ENCODE peak calls at places on chromosomes 11 and 22, in seven cellular contexts. U is cardiac muscle cell; C is H9; O is CD8-positive, alpha-beta T cell; L is psoas muscle; X is spleen; P is thyroid gland. I is an unnamed sample. For H3K4me1, the result is how much of the 10 kb centered on the place peaks cover.

GRCh38 chr22:31230155-31230870 is 18.2 kb downstream of the LIMK2 start:
- DNase-seq in U (peak), C (no peak), O (no peak), L (no peak), X (no peak), P (no peak), I (no peak)

GRCh38 chr11:17931595-17931994 is 81.3 kb downstream of the SERGEF start:
- DNase-seq in U (no peak), C (peak), O (no peak), L (no peak), X (no peak), P (no peak), I (no peak)

GRCh38 chr11:87002918-87003317 is 34.8 kb upstream of the TMEM135 start:
- DNase-seq in U (no peak), C (no peak), O (no peak), L (no peak), X (no peak), P (no peak), I (no peak)

GRCh38 chr11:92317222-92317621 is 92.6 kb downstream of the FAT3 start:
- DNase-seq in U (no peak), C (no peak), O (no peak), L (no peak), X (no peak), P (no peak), I (no peak)

GRCh38 chr11:74926304-74927030 is 22.4 kb downstream of the XRRA1 start:
- DNase-seq in U (no peak), C (no peak), O (no peak), L (no peak), X (no peak), P (no peak), I (no peak)

GRCh38 chr22:37431811-37432707 is 4.8 kb upstream of the ELFN2 start:
- DNase-seq in U (peak), C (no peak), O (no peak), L (no peak), X (no peak), P (no peak), I (no peak)

GRCh38 chr11:105786766-105787165 is 176.9 kb downstream of the GRIA4 start:
- DNase-seq in U (no peak), C (no peak), O (no peak), L (no peak), X (no peak), P (no peak), I (no peak)

GRCh38 chr11:110093407-110094297 is 460 bp downstream of the ZC3H12C start:
- DNase-seq in U (peak), C (peak), O (no peak), L (peak), X (peak), P (peak), I (peak)

GRCh38 chr22:39571538-39571937 is 985 bp downstream of the CACNA1I start:
- DNase-seq in U (no peak), C (no peak), O (no peak), L (no peak), X (no peak), P (no peak), I (no peak)

GRCh38 chr11:76861490-76861953 is 804 bp downstream of the ACER3 start:
- DNase-seq in U (no peak), C (no peak), O (no peak), L (no peak), X (no peak), P (no peak), I (no peak)

GRCh38 chr22:31248138-31248745 is 36.1 kb downstream of the LIMK2 start:
- DNase-seq in U (peak), C (peak), O (peak), L (peak), X (peak), P (peak), I (peak)

GRCh38 chr11:12556788-12557384 is 117.3 kb upstream of the TEAD1 start:
- DNase-seq in U (peak), C (peak), O (no peak), L (peak), X (no peak), P (peak), I (peak)

GRCh38 chr11:72079776-72080325 is 491 bp downstream of the NUMA1 start:
- DNase-seq in U (no peak), C (no peak), O (peak), L (no peak), X (no peak), P (no peak), I (no peak)

GRCh38 chr22:30423296-30423958 is 2.1 kb upstream of the MTFP1 start:
- DNase-seq in U (no peak), C (no peak), O (peak), L (no peak), X (peak), P (no peak), I (peak)

GRCh38 chr11:70024773-70025045 is 53.4 kb upstream of the ANO1 start:
- DNase-seq in U (no peak), C (peak), O (no peak), L (no peak), X (peak), P (no peak), I (no peak)

GRCh38 chr11:6637871-6638270 is 17.7 kb downstream of the DCHS1 start:
- DNase-seq in U (peak), C (no peak), O (no peak), L (no peak), X (no peak), P (peak), I (peak)

GRCh38 chr22:38313384-38313955 is 3.8 kb downstream of the CSNK1E start:
- DNase-seq in U (peak), C (no peak), O (peak), L (peak), X (peak), P (peak), I (peak)

GRCh38 chr22:45968751-45969413 is 8.1 kb downstream of the WNT7B start:
- DNase-seq in U (peak), C (no peak), O (no peak), L (no peak), X (no peak), P (no peak), I (no peak)

GRCh38 chr11:98455500-98456186 is 565.1 kb upstream of the CNTN5 start:
- DNase-seq in U (no peak), C (peak), O (no peak), L (no peak), X (no peak), P (no peak), I (no peak)

GRCh38 chr11:75189075-75189474 is 38.2 kb downstream of the SLCO2B1 start:
- DNase-seq in U (no peak), C (no peak), O (no peak), L (no peak), X (no peak), P (no peak), I (no peak)

GRCh38 chr22:46829140-46829891 is 66.9 kb downstream of the TBC1D22A start:
- DNase-seq in U (peak), C (no peak), O (no peak), L (no peak), X (no peak), P (no peak), I (no peak)

GRCh38 chr11:78676026-78676557 is 101.4 kb upstream of the NARS2 start:
- DNase-seq in U (no peak), C (no peak), O (no peak), L (no peak), X (no peak), P (no peak), I (no peak)

GRCh38 chr11:119209186-119209585 is 3.0 kb downstream of the CBL start:
- DNase-seq in U (no peak), C (no peak), O (no peak), L (no peak), X (peak), P (no peak), I (peak)

GRCh38 chr11:97259884-97260283 is 870.1 kb downstream of the JRKL start:
- DNase-seq in U (no peak), C (no peak), O (no peak), L (no peak), X (no peak), P (no peak), I (no peak)

GRCh38 chr11:76023408-76024068 is 182.8 kb downstream of the WNT11 start:
- DNase-seq in U (no peak), C (no peak), O (no peak), L (no peak), X (no peak), P (no peak), I (no peak)

GRCh38 chr22:37254867-37255233 is 10.8 kb upstream of the RAC2 start:
- DNase-seq in U (peak), C (no peak), O (no peak), L (no peak), X (no peak), P (no peak), I (no peak)

GRCh38 chr11:68002943-68003845 is 703 bp downstream of the UNC93B1 start:
- DNase-seq in U (no peak), C (peak), O (peak), L (no peak), X (peak), P (peak), I (peak)

GRCh38 chr11:68006606-68007166 is 2.8 kb upstream of the UNC93B1 start:
- DNase-seq in U (no peak), C (no peak), O (no peak), L (no peak), X (no peak), P (no peak), I (peak)

GRCh38 chr11:68004551-68005335 is 846 bp upstream of the UNC93B1 start:
- DNase-seq in U (no peak), C (peak), O (no peak), L (no peak), X (no peak), P (no peak), I (no peak)

GRCh38 chr11:68002575-68002942 is 1.3 kb downstream of the UNC93B1 start:
- DNase-seq in U (no peak), C (no peak), O (no peak), L (no peak), X (peak), P (no peak), I (peak)

DNA sequence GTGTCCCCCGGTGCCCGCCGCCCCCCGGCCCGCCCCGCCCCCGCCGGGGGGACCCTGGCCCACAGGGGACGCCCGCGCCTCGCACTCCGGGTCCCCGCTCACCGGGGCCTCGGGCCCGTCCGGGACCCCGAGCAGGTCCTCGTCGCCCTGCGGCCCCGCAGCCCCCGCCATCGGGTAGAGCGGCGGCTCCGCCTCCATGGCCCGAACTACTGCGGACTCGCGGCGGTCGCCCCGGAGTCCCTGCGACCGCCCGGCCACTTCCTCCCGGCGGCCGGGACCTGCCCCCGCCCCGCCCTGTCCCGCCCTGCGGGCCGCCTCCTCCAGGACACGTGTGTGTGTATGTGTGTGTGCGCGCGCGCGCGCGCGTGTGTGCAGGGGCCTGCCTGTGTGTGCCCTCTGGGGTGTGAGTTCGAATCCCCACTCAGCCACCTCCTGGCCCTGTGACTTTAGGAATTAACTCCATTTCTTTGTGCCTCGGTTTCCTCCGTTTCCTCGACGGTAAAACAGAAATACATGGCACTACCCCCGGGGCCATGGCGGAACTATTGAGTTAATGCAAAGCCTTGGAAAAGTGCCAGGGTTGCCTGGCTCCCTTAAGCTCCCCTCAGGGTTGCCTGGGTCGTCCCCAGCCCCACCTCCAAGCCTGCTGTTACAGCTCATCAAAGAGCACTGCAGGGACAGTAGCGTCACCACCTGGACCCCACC is at the start of gene UNC93B1:
- DNase-seq in U (peak), C (peak), O (peak), L (peak), X (peak), P (peak), I (peak)
- H3K4me1 ChIP-seq in U (under half), C (under half), O (under half), L (under half), X (under half), P (under half), I (under half)

DNA sequence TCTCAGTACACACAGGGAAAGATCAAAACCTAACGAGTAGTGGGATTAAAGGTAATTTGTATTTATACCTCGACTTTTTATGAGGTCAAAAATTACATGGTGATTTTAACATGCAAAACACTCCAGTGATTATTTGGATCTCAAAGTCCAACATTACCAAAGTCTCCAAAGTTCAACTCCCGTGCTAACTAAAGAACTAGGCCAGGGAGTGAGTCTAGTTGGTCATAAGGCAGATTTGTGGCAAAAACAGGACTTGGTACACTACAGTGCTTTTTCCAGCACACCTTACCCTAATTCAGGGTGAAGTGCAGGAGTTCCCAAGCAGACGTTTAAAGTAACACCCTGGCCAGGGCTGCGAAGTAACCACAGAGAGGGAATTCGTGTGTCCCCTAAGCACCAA is 1.1 kb downstream of the PUS3 start:
- DNase-seq in U (no peak), C (no peak), O (no peak), L (no peak), X (no peak), P (no peak), I (no peak)
- TF ChIP-seq CTCF in U (no peak), C (no peak), O (no peak), L (no peak), X (no peak), P (no peak), I (no peak)

DNA sequence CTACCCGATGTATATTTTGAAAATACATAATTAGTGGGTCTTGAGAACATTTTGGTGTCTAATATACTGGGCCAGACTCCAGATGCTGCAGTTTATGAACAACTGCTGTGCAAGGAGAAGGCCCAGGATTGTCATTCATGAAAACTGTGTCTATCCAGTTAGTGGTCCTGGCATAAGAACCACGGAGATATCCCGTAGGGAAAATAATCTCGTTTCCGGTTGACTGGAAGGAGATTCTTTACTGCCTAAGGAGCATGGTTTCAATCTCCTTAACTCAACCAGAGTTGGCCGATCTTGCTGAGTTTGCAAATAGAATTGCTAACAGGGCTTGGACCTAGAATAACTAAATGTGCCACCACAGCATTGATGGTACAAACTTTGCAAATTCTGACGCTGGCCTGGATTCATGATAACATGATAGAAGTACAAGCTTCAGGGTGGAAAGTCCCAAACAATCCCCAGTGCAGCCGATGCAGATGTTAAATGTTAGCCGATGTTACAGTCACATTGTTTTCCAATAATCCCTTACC is 4.6 kb upstream of the RTCB start:
- DNase-seq in U (peak), C (no peak), O (no peak), L (no peak), X (no peak), P (no peak), I (no peak)
- H3K4me1 ChIP-seq in U (under half), C (under half), O (under half), L (under half), X (under half), P (under half), I (under half)

DNA sequence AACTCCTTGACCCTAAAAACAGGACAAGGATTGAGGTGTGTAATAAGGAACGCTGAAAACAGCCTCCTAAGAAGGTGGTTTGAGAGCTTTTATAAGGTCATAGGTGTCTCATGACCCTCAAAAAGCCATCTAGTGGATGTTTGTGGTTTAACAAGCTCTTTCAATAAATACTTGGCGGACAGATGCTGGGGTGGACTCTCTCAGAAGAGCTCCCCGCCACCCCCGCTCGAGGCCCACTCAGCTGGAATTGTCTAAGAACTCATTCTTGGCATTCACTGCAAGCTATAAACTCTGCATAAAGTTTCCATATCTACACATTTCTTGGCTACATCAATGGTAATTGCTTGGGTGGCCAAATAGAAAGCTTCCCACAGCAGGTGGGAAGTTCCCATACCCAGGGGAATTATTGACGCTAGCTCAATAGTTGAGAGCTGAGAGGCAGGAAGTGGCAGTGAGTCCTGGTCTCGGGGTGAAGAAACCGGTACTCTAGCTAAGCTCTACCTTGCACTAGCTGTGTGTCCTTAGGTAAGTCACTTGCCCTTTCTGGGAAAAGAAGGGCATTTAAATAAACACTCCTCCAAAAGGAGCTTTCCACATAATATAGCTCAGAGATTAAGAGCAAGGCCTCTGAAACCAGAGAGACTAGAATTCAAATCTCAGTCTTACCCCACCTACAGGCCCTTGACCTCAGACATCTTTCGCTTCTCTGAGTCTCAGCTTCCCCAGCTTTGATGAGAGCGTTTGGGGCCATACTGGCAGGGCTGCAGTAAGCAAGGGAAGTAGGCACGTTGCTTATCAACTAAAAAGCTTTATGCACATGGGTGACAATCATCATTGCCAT is 6.4 kb downstream of the MS4A15 start:
- DNase-seq in U (no peak), C (no peak), O (no peak), L (no peak), X (peak), P (no peak), I (no peak)
- TF ChIP-seq CTCF in U (peak), C (peak), O (no peak), L (no peak), X (no peak), P (no peak), I (no peak)

GRCh38 chr11:64023731-64024710 is 11.7 kb upstream of the FLRT1 start:
- DNase-seq in U (no peak), C (peak), O (no peak), L (no peak), X (no peak), P (no peak), I (no peak)

GRCh38 chr11:64027619-64028397 is 7.9 kb upstream of the FLRT1 start:
- DNase-seq in U (no peak), C (no peak), O (no peak), L (no peak), X (no peak), P (no peak), I (no peak)

GRCh38 chr11:64022125-64022784 is 13.5 kb upstream of the FLRT1 start:
- DNase-seq in U (no peak), C (no peak), O (no peak), L (no peak), X (no peak), P (no peak), I (no peak)

GRCh38 chr11:64026575-64027213 is 9.0 kb upstream of the FLRT1 start:
- DNase-seq in U (no peak), C (no peak), O (no peak), L (no peak), X (no peak), P (no peak), I (no peak)

DNA sequence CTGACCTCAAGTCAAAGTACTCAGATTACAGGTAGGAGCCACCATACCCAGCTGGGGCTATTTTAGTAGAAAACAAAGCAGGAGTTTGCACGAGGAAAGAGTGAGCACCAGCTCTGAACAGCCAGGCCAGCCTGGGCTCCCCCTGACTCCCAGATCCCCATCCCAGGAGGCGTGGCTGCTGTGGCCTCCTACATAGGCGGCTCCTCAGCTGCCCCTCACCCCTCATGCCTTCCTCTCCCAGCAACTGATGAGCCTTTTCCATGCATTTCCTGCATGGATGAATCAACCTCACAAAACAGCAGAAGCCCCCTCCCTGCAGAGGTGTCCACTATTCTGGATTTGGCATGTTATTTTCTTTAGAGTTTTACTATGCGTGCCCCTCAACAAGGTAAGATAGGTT is 10.5 kb upstream of the FLRT1 start:
- DNase-seq in U (no peak), C (peak), O (no peak), L (no peak), X (no peak), P (no peak), I (no peak)
- H3K4me1 ChIP-seq in U (under half), C (under half), O (under half), L (under half), X (under half), P (under half), I (under half)

GRCh38 chr11:113901141-113901540 is 3.5 kb upstream of the HTR3B start:
- DNase-seq in U (no peak), C (no peak), O (no peak), L (no peak), X (no peak), P (no peak), I (no peak)

GRCh38 chr11:113894421-113894996 is 10.1 kb upstream of the HTR3B start:
- DNase-seq in U (peak), C (no peak), O (no peak), L (no peak), X (no peak), P (no peak), I (no peak)

GRCh38 chr11:113895367-113896155 is 9.0 kb upstream of the HTR3B start:
- DNase-seq in U (no peak), C (peak), O (no peak), L (no peak), X (no peak), P (peak), I (no peak)

GRCh38 chr11:113896156-113896879 is 8.3 kb upstream of the HTR3B start:
- DNase-seq in U (peak), C (peak), O (peak), L (no peak), X (no peak), P (peak), I (no peak)
- TF ChIP-seq CTCF in U (peak), C (peak), O (peak), L (peak), X (peak), P (peak), I (peak)

I was measured in kidney.